ENCODE peak calls at places on chromosomes 13 and 19, in four cellular contexts. M is GM04504, V is GM23248, G is lung microvascular endothelial cell. T is an unnamed sample.

GRCh38 chr19:21698215-21698614 is 69.2 kb downstream of the ZNF100 start:
- DNase-seq in M (peak), V (peak), G (peak), T (no peak)

GRCh38 chr19:5002143-5002542 is 33.2 kb downstream of the KDM4B start:
- DNase-seq in M (no peak), V (peak), G (no peak), T (no peak)

GRCh38 chr13:48086272-48086671 is 8.6 kb downstream of the MED4 start:
- DNase-seq in M (no peak), V (no peak), G (no peak), T (no peak)

GRCh38 chr13:111316161-111316730 is 4.2 kb upstream of the TEX29 start:
- DNase-seq in M (no peak), V (no peak), G (no peak), T (no peak)

GRCh38 chr19:5166262-5166661 is 174.3 kb downstream of the PTPRS start:
- DNase-seq in M (peak), V (peak), G (peak), T (no peak)

GRCh38 chr19:52200044-52200443 is 10.2 kb downstream of the PPP2R1A start:
- DNase-seq in M (peak), V (peak), G (peak), T (no peak)

GRCh38 chr19:52138614-52139290 is 986 bp downstream of the ZNF616 start:
- DNase-seq in M (no peak), V (peak), G (peak), T (no peak)

GRCh38 chr13:98083507-98083906 is 59.4 kb upstream of the FARP1 start:
- DNase-seq in M (peak), V (peak), G (no peak), T (no peak)

GRCh38 chr13:94860981-94861407 is 148.6 kb upstream of the SOX21 start:
- DNase-seq in M (no peak), V (peak), G (peak), T (no peak)

GRCh38 chr13:91358384-91358776 is 10.9 kb downstream of the MIR17HG start:
- DNase-seq in M (no peak), V (no peak), G (no peak), T (no peak)

GRCh38 chr19:16381756-16382401 is 57.3 kb downstream of the KLF2 start:
- DNase-seq in M (peak), V (peak), G (no peak), T (no peak)

GRCh38 chr19:9989504-9989903 is 20.8 kb downstream of the COL5A3 start:
- DNase-seq in M (no peak), V (no peak), G (no peak), T (no peak)

GRCh38 chr13:30905932-30906383 is at the start of gene MEDAG:
- DNase-seq in M (no peak), V (peak), G (peak), T (no peak)

GRCh38 chr19:900302-901111 is 7.2 kb downstream of the RNU6-9 start:
- DNase-seq in M (no peak), V (no peak), G (no peak), T (no peak)

GRCh38 chr13:109009756-109010155 is 380.3 kb downstream of the MYO16 start:
- DNase-seq in M (no peak), V (no peak), G (no peak), T (no peak)

GRCh38 chr13:34720618-34721017 is 221.5 kb upstream of the NBEA start:
- DNase-seq in M (no peak), V (no peak), G (no peak), T (no peak)

GRCh38 chr19:10936661-10937084 is 8.1 kb downstream of the TIMM29 start:
- DNase-seq in M (peak), V (peak), G (peak), T (peak)

GRCh38 chr19:308471-309205 is 17.4 kb upstream of the PLPP2 start:
- DNase-seq in M (no peak), V (no peak), G (no peak), T (no peak)

T was measured in SK-N-MC.